ENCODE peak calls at places on chromosomes 5 and 9, in seven cellular contexts. D is fibroblast of lung, G is body of pancreas, L is A549, Z is esophagus muscularis mucosa, C is DND-41, O is SK-N-SH. I is an unnamed sample.

GRCh38 chr5:138111181-138111580 is 27.3 kb downstream of the WNT8A start:
- DNase-seq in D (no peak), G (no peak), L (no peak), Z (no peak), C (no peak), O (no peak), I (no peak)

GRCh38 chr9:114181583-114182409 is 26.5 kb downstream of the COL27A1 start:
- DNase-seq in D (no peak), G (peak), L (no peak), Z (no peak), C (no peak), O (no peak), I (no peak)

GRCh38 chr5:140219068-140219971 is 44.3 kb downstream of the CYSTM1 start:
- DNase-seq in D (no peak), G (peak), L (no peak), Z (no peak), C (no peak), O (no peak), I (no peak)

GRCh38 chr9:97852001-97852398 is 1.0 kb upstream of the FOXE1 start:
- DNase-seq in D (no peak), G (no peak), L (no peak), Z (no peak), C (no peak), O (no peak), I (no peak)

GRCh38 chr5:1443991-1444360 is 1.3 kb downstream of the SLC6A3 start:
- DNase-seq in D (no peak), G (no peak), L (no peak), Z (no peak), C (no peak), O (no peak), I (no peak)

GRCh38 chr5:115402822-115403577 is 106.5 kb upstream of the CCDC112 start:
- DNase-seq in D (peak), G (no peak), L (no peak), Z (no peak), C (no peak), O (no peak), I (no peak)

GRCh38 chr5:149667084-149667826 is 62.9 kb upstream of the PPARGC1B start:
- DNase-seq in D (no peak), G (no peak), L (peak), Z (no peak), C (peak), O (peak), I (peak)

GRCh38 chr5:124747770-124748686 is 1.6 kb upstream of the ZNF608 start:
- DNase-seq in D (no peak), G (no peak), L (peak), Z (no peak), C (no peak), O (no peak), I (peak)

GRCh38 chr5:7876867-7877266 is 7.9 kb downstream of the MTRR start:
- DNase-seq in D (peak), G (no peak), L (no peak), Z (no peak), C (no peak), O (no peak), I (peak)

GRCh38 chr5:61139094-61139873 is 23.0 kb downstream of the SMIM15 start:
- DNase-seq in D (no peak), G (no peak), L (peak), Z (no peak), C (no peak), O (peak), I (no peak)

GRCh38 chr5:172700686-172701324 is 59.7 kb downstream of the NEURL1B start:
- DNase-seq in D (no peak), G (no peak), L (no peak), Z (no peak), C (no peak), O (no peak), I (no peak)
- H3K27ac ChIP-seq in D (no peak), G (no peak), L (no peak), Z (peak), C (no peak), O (no peak), I (no peak)

GRCh38 chr9:126326228-126327015 is at the start of gene MVB12B:
- DNase-seq in D (no peak), G (peak), L (peak), Z (no peak), C (peak), O (peak), I (peak)
- TF ChIP-seq CTCF in D (no peak), G (no peak), L (no peak), Z (no peak), C (no peak), O (no peak), I (peak)

DNA sequence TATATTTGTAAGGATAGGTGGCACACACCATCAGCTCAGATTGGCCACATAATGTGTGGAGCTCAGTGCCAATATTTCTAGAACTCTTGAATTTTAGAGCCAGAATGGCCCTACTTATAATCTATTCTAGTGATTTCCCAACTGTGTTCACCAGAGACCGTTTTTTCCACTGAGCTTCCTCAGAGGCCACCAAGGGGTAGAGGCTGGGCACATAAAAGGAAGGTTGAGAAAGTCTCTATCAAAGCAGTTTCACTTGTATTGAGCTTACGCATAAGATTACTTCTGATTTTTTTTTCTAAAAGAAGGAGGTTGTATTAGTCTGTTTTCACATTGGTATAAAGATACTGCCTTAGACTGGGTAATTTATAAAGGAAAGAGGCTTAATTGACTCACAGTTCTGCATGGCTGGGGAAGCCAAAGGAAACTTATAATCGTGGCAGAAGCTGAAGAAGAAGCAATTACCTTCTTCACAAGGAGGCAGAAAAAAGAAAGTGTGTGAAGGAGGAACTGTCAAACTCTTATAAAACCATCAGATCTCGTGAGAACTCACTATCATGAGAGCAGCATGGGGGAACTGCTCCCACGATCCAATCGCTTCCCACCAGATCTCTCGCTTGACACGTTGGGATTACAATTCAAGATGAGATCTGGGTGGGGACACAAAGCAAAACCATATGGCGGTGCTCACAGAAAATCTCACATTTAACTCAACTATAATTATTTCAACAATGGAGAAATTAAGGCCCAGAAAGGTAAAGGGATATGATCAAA is 27.3 kb downstream of the DPYSL3 start:
- DNase-seq in D (peak), G (no peak), L (no peak), Z (no peak), C (no peak), O (no peak), I (no peak)
- H3K27ac ChIP-seq in D (peak), G (peak), L (no peak), Z (peak), C (no peak), O (peak), I (no peak)

DNA sequence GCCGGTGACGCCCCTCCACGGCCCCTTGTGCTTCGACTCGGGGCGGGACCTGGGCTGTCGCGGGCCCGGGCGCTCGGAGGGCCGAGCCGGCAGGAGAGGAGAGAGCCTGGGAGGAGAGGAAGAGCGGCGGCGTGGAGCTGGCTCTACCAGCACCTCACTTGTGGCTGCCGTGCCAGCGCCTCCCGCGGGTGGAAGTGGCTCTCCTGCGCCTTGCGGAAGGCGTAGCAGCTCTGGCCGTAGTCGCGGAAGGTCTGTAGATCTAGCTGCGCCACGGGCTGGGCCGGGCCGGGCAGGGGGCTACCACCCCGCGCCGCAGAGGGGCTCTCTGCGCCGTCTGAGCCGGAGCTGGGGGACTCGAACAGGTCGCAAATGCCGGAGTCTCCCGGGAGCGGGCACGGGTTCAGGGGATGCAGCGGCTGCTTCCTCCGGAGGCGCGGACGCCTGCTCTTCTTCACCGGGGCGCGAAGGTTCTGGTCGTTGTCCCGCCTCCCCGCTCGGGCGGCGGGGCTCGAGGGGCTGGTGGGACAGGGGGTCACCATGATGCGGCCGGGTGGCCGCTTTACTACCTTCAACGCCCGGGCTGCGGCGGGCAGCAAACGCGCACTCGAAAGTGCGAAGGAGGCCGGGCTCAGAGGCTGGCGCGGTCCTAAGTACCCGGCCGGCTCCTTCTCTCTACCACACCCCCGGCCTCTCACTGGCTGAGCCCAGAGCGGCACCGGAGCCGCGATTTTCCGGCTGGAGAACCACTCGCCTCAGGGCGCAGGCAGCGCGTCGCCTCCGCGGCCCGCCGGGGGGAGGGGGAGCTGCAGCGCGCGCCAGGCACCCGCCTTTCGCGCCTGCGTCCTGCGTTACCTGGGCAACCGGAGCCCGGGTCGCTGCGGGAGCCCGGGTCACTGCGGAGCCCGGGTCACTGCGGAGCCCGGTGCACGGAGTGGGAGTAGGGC is at the start of gene CCNO:
- DNase-seq in D (peak), G (peak), L (peak), Z (peak), C (peak), O (peak), I (peak)
- TF ChIP-seq CTCF in D (no peak), G (no peak), L (no peak), Z (no peak), C (no peak), O (peak), I (peak)

DNA sequence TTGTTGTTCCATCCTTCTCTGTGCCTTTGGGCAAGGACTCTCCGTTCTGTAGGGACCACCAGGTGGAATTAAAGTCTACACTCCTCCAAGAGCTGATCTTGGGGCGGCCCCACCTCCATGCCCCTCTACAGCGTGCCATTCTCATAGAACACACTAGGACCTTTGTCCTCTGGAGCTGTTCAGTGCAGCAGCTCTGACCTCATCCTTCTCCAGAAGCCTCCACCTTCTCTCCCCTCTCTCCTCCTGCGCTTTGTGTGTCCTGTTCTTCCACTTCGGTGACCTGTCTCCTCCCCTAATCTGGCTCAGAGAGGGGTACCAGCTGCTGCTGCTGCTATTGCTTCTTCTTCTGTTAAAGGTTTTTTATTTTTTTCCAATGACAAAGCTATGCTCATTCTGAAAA is 1.8 kb upstream of the MACROH2A1 start:
- DNase-seq in D (no peak), G (no peak), L (no peak), Z (no peak), C (no peak), O (no peak), I (no peak)
- H3K27ac ChIP-seq in D (no peak), G (no peak), L (no peak), Z (no peak), C (no peak), O (no peak), I (no peak)

DNA sequence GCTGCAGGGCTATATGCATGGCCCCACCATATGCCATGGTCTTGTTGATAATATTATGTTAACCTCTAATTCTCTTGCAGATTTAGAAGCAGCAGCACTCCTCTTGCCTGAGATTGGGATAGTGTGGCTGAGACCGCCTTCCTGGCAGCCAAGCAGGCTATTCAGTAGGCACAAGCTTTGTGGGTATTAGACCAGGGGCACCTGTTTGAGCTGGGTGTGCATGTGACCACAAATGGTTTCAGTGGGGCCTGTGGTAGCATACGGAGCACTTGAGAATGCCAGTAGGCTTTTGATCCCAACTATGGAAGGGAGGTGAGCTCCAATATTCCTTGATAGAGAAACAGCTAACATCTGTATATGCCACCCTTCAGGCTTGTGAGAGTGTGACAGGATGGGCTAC is 625.1 kb upstream of the NUDT12 start:
- DNase-seq in D (no peak), G (no peak), L (no peak), Z (no peak), C (no peak), O (no peak), I (no peak)
- TF ChIP-seq CTCF in D (no peak), G (no peak), L (no peak), Z (no peak), C (no peak), O (no peak), I (no peak)

DNA sequence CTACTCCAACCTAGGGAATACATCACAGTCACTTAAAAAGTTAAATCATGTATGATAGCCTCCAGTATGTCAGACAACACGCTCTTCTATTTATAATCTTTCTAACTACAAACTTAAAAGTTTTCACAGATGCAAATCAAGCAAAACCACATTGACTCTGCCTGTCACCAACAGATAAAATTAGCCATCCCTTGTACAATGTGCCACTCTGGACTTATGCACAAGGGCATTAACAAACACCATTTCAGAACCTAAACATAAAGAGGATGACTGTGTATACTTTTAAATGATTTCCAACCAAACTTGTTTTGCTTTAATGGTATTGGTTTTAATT is 14.7 kb downstream of the ERP44 start:
- DNase-seq in D (no peak), G (no peak), L (no peak), Z (no peak), C (no peak), O (no peak), I (no peak)
- H3K27ac ChIP-seq in D (no peak), G (no peak), L (no peak), Z (no peak), C (no peak), O (no peak), I (no peak)